ENCODE peak calls at places on chromosomes 6 and 20, in seven cellular contexts. I is OCI-M1, S is spleen, W is thoracic aorta, N is iPS-NIHi11, E is IMR-90, V is D341Med. G is an unnamed sample.

GRCh38 chr6:87914637-87915395 is 132.8 kb upstream of the SPACA1 start:
- DNase-seq in I (no peak), S (no peak), W (no peak), N (no peak), E (peak; percentile 12), V (no peak), G (no peak)

GRCh38 chr20:58174708-58175287 is 53.7 kb downstream of the ANKRD60 start:
- DNase-seq in I (no peak), S (no peak), W (peak; percentile 47), N (peak; percentile 27), E (no peak), V (no peak), G (no peak)

GRCh38 chr20:5786930-5787826 is 37.0 kb downstream of the SHLD1 start:
- DNase-seq in I (peak; percentile 17), S (no peak), W (no peak), N (no peak), E (peak; percentile 64), V (no peak), G (no peak)

GRCh38 chr6:76790881-76791280 is 672.4 kb downstream of the HTR1B start:
- DNase-seq in I (no peak), S (no peak), W (no peak), N (no peak), E (no peak), V (no peak), G (no peak)

GRCh38 chr6:42555477-42556457 is 8.1 kb upstream of the UBR2 start:
- DNase-seq in I (peak; percentile 94), S (no peak), W (no peak), N (peak; percentile 39), E (peak; percentile 32), V (no peak), G (no peak)

GRCh38 chr6:16106991-16107787 is 21.7 kb upstream of the MYLIP start:
- DNase-seq in I (no peak), S (no peak), W (no peak), N (no peak), E (no peak), V (no peak), G (no peak)

GRCh38 chr6:6856538-6857523 is 250.9 kb upstream of the RREB1 start:
- DNase-seq in I (no peak), S (peak; percentile 78), W (no peak), N (peak; percentile 52), E (peak; percentile 37), V (peak; percentile 71), G (peak; percentile 80)

GRCh38 chr6:6699741-6700367 is 111.3 kb downstream of the LY86 start:
- DNase-seq in I (no peak), S (no peak), W (peak; percentile 55), N (peak; percentile 63), E (peak; percentile 91), V (peak; percentile 64), G (no peak)

GRCh38 chr6:129498950-129499870 is 210.8 kb downstream of the ARHGAP18 start:
- DNase-seq in I (peak; percentile 88), S (no peak), W (no peak), N (peak; percentile 57), E (peak; percentile 61), V (peak; percentile 42), G (no peak)